ENCODE peak calls at places on chromosomes 7 and 10, in six cellular contexts. K is HepG2, O is endothelial cell of umbilical vein, V is A549, N is K562, Y is H1. W is an unnamed sample.

GRCh38 chr7:117324940-117325339 is 2.1 kb upstream of the WNT2 start:
- DNase-seq in Y (no peak), N (no peak), O (no peak), V (no peak), K (no peak), W (peak)

GRCh38 chr7:51082096-51082840 is 234.3 kb downstream of the COBL start:
- DNase-seq in K (no peak), Y (no peak), V (no peak), O (no peak), N (no peak), W (no peak)

GRCh38 chr7:102874166-102874829 is 38.5 kb upstream of the LRRC17 start:
- DNase-seq in O (peak), N (no peak), K (peak), V (peak), Y (no peak), W (no peak)

GRCh38 chr10:31133628-31134302 is 102.1 kb upstream of the ZNF438 start:
- DNase-seq in K (no peak), V (no peak), Y (peak), N (peak), O (peak), W (peak)

GRCh38 chr10:79405995-79406515 is 39.4 kb downstream of the ZCCHC24 start:
- DNase-seq in N (no peak), O (no peak), V (no peak), K (no peak), Y (no peak), W (no peak)

GRCh38 chr10:29257106-29257783 is 31.6 kb upstream of the LYZL1 start:
- DNase-seq in V (no peak), K (no peak), N (no peak), O (no peak), Y (no peak), W (no peak)

GRCh38 chr7:128427289-128427891 is 17.6 kb upstream of the IMPDH1 start:
- DNase-seq in K (peak), O (peak), Y (no peak), V (no peak), N (peak), W (no peak)

GRCh38 chr10:32446701-32447406 is 914 bp downstream of the CCDC7 start:
- DNase-seq in O (peak), Y (no peak), V (peak), N (peak), K (no peak), W (no peak)

GRCh38 chr10:52146766-52147165 is 167.3 kb upstream of the DKK1 start:
- DNase-seq in Y (no peak), N (no peak), O (no peak), V (no peak), K (no peak), W (no peak)

GRCh38 chr7:19213746-19214145 is 68.5 kb upstream of the FERD3L start:
- DNase-seq in N (no peak), Y (no peak), O (no peak), V (no peak), K (no peak), W (no peak)

GRCh38 chr10:13587367-13587766 is 602 bp downstream of the PRPF18 start:
- DNase-seq in O (no peak), N (peak), K (peak), V (no peak), Y (peak), W (no peak)

GRCh38 chr10:1449806-1450205 is 287.5 kb downstream of the ADARB2 start:
- DNase-seq in N (no peak), V (no peak), Y (no peak), K (no peak), O (no peak), W (no peak)

GRCh38 chr7:30412810-30413504 is 65.6 kb downstream of the NOD1 start:
- DNase-seq in K (peak), Y (peak), O (peak), N (peak), V (peak), W (no peak)

GRCh38 chr7:87363342-87363741 is 17.9 kb downstream of the CROT start:
- DNase-seq in V (no peak), Y (no peak), K (no peak), O (no peak), N (no peak), W (no peak)

GRCh38 chr10:12530017-12530416 is 180.7 kb downstream of the CAMK1D start:
- DNase-seq in O (no peak), Y (peak), V (no peak), N (no peak), K (no peak), W (no peak)

GRCh38 chr7:41182782-41183181 is 520.1 kb downstream of the INHBA start:
- DNase-seq in K (no peak), V (no peak), Y (no peak), N (no peak), O (no peak), W (no peak)

GRCh38 chr10:109592391-109592790 is 330.9 kb downstream of the XPNPEP1 start:
- DNase-seq in N (no peak), K (no peak), Y (no peak), O (no peak), V (no peak), W (no peak)

GRCh38 chr7:104328308-104328969 is at the start of gene LHFPL3:
- DNase-seq in N (no peak), Y (peak), O (no peak), V (no peak), K (no peak), W (peak)

GRCh38 chr7:101598981-101599681 is 30.0 kb downstream of the MYL10 start:
- DNase-seq in O (no peak), V (no peak), K (peak), N (no peak), Y (no peak), W (no peak)

GRCh38 chr7:119377-120163 is 72.8 kb upstream of the FAM20C start:
- DNase-seq in V (no peak), K (no peak), N (no peak), Y (no peak), O (no peak), W (no peak)

GRCh38 chr10:78207216-78207615 is 173.6 kb downstream of the RPS24 start:
- DNase-seq in V (no peak), K (no peak), O (no peak), Y (no peak), N (no peak), W (no peak)

GRCh38 chr10:47256753-47257336 is 43.2 kb upstream of the GDF10 start:
- DNase-seq in V (no peak), O (no peak), Y (peak), K (no peak), N (no peak), W (no peak)

GRCh38 chr10:132364594-132364970 is 32.4 kb upstream of the PWWP2B start:
- DNase-seq in O (no peak), K (no peak), Y (no peak), V (no peak), N (no peak), W (no peak)

GRCh38 chr10:120586471-120586872 is 129.4 kb downstream of the PLPP4 start:
- DNase-seq in K (no peak), O (no peak), V (no peak), N (no peak), Y (no peak), W (no peak)

GRCh38 chr7:7761974-7762769 is 43.8 kb upstream of the RPA3 start:
- DNase-seq in V (no peak), Y (no peak), O (peak), N (peak), K (no peak), W (no peak)

GRCh38 chr7:79282051-79282694 is 171.3 kb downstream of the MAGI2 start:
- DNase-seq in K (no peak), O (peak), V (peak), Y (no peak), N (no peak), W (no peak)

GRCh38 chr7:78465894-78466293 is 667.3 kb downstream of the PHTF2 start:
- DNase-seq in Y (no peak), N (no peak), O (no peak), K (no peak), V (no peak), W (no peak)

GRCh38 chr7:151876899-151877777 is at the start of gene PRKAG2:
- DNase-seq in Y (no peak), N (no peak), O (peak), K (no peak), V (peak), W (peak)

GRCh38 chr10:128573936-128574335 is 447.7 kb upstream of the MKI67 start:
- DNase-seq in V (no peak), K (no peak), N (no peak), Y (no peak), O (no peak), W (no peak)

GRCh38 chr10:86286591-86287421 is 79.8 kb downstream of the GRID1 start:
- DNase-seq in N (no peak), V (no peak), O (no peak), K (no peak), Y (peak), W (no peak)

GRCh38 chr10:98474628-98475027 is 27.9 kb upstream of the HPS1 start:
- DNase-seq in O (no peak), N (no peak), K (no peak), V (no peak), Y (no peak), W (no peak)

GRCh38 chr7:34059551-34059840 is 154.2 kb downstream of the BMPER start:
- DNase-seq in K (no peak), N (no peak), O (no peak), Y (no peak), V (no peak), W (no peak)

GRCh38 chr7:97499204-97499603 is 232.7 kb upstream of the TAC1 start:
- DNase-seq in N (peak), Y (peak), O (no peak), V (peak), K (peak), W (peak)

GRCh38 chr7:50632561-50633413 is 67.6 kb upstream of the DDC start:
- DNase-seq in N (peak), K (peak), O (peak), V (peak), Y (peak), W (peak)

GRCh38 chr7:117875566-117875965 is 2.3 kb upstream of the CTTNBP2 start:
- DNase-seq in O (no peak), N (no peak), V (no peak), K (no peak), Y (no peak), W (peak)

GRCh38 chr7:93981480-93981874 is 22.7 kb downstream of the BET1 start:
- DNase-seq in K (no peak), V (no peak), N (no peak), O (no peak), Y (peak), W (peak)

GRCh38 chr7:32163141-32163806 is 93.1 kb upstream of the PDE1C start:
- DNase-seq in Y (no peak), O (peak), V (peak), K (no peak), N (peak), W (no peak)

GRCh38 chr7:27442446-27442845 is 199.8 kb downstream of the EVX1 start:
- DNase-seq in V (no peak), O (no peak), N (no peak), K (no peak), Y (no peak), W (no peak)

GRCh38 chr10:35219906-35220890 is 93.6 kb downstream of the CREM start:
- DNase-seq in O (no peak), N (no peak), Y (no peak), K (peak), V (no peak), W (no peak)

GRCh38 chr10:35219292-35219691 is 92.6 kb downstream of the CREM start:
- DNase-seq in Y (no peak), O (no peak), K (no peak), V (no peak), N (no peak), W (no peak)

GRCh38 chr10:35216303-35216905 is 89.8 kb downstream of the CREM start:
- DNase-seq in N (no peak), K (peak), V (no peak), Y (no peak), O (peak), W (no peak)

GRCh38 chr10:35217458-35217857 is 90.8 kb downstream of the CREM start:
- DNase-seq in K (no peak), V (no peak), N (no peak), Y (no peak), O (no peak), W (no peak)

DNA sequence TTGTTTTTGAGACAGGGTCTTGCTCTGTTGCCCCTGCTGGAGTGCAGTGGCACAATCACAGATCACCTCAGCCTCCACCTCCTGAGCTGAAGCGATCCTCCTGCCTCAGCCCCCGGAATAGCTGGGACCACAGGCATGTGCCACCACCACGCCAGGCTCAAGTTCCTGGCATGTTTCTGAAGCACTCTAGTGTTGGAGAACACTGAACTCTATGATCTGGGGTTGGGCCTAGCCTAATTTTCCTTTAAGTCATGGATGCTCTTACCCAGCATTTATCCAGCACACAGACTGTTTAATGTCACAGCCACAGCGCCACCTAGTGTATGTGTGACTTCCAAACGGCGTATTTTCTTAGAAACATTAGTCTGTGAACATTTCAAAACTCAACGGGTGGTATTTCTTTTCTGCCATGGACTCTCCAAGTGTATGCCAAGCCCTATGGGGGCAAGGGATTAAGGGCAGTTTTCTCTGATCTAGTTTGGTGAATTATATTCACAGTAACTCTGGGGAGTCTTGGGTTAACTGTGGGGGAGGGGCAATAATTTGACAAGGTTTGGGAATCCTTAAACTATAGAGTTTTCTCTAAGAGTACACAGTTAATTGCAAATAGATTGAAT is 91.8 kb downstream of the CREM start:
- DNase-seq in Y (peak), V (peak), N (peak), O (peak), K (peak), W (peak)
- TF ChIP-seq JUN in Y (no peak), V (no peak), N (no peak), O (no peak), K (no peak), W (no peak)

GRCh38 chr10:116110736-116111135 is 162.3 kb downstream of the GFRA1 start:
- DNase-seq in K (no peak), V (no peak), N (no peak), Y (no peak), O (no peak), W (no peak)
- TF ChIP-seq JUN in K (no peak), V (no peak), N (no peak), Y (no peak), O (no peak), W (no peak)

GRCh38 chr7:2802504-2803341 is 41.4 kb downstream of the GNA12 start:
- DNase-seq in Y (peak), K (peak), V (peak), O (peak), N (no peak), W (no peak)
- TF ChIP-seq JUN in Y (no peak), K (no peak), V (peak), O (no peak), N (no peak), W (no peak)

GRCh38 chr10:58302259-58302658 is 32.5 kb upstream of the UBE2D1 start:
- DNase-seq in Y (no peak), V (no peak), K (no peak), O (no peak), N (no peak), W (no peak)

GRCh38 chr10:58305821-58306220 is 29.0 kb upstream of the UBE2D1 start:
- DNase-seq in N (no peak), Y (no peak), O (no peak), V (no peak), K (peak), W (no peak)

GRCh38 chr10:58299580-58299979 is 30.6 kb downstream of the CISD1 start:
- DNase-seq in O (peak), N (peak), Y (peak), K (peak), V (peak), W (peak)

GRCh38 chr10:58304099-58304633 is 30.6 kb upstream of the UBE2D1 start:
- DNase-seq in K (no peak), V (no peak), Y (no peak), O (no peak), N (no peak), W (no peak)

GRCh38 chr10:58300676-58301075 is 31.7 kb downstream of the CISD1 start:
- DNase-seq in K (no peak), Y (no peak), O (peak), V (no peak), N (no peak), W (no peak)
- TF ChIP-seq JUN in K (no peak), Y (no peak), O (no peak), V (no peak), N (no peak), W (no peak)

GRCh38 chr10:49606981-49607535 is 3.1 kb upstream of the SLC18A3 start:
- DNase-seq in V (peak), N (peak), K (peak), O (peak), Y (peak), W (peak)
- TF ChIP-seq JUN in V (no peak), N (no peak), K (no peak), O (no peak), Y (no peak), W (peak)